ENCODE peak calls at places on chromosome 12, in eight cellular contexts. H is GM23248; O is stomach; Z is naive thymus-derived CD4-positive, alpha-beta T cell; B is IMR-90; N is fibroblast of lung; V is psoas muscle; C is GM12878. D is an unnamed sample.

GRCh38 chr12:59637657-59638150 is 41.9 kb downstream of the SLC16A7 start:
- DNase-seq in C (no peak), B (peak; percentile 0), Z (no peak), H (no peak), V (no peak), O (no peak), N (no peak), D (no peak)

GRCh38 chr12:88544991-88545684 is 35.1 kb downstream of the KITLG start:
- DNase-seq in B (peak; percentile 67), N (no peak), C (no peak), O (no peak), H (no peak), Z (no peak), V (no peak), D (no peak)

GRCh38 chr12:90058721-90059120 is 350.1 kb upstream of the ATP2B1 start:
- DNase-seq in N (peak; percentile 89), H (peak; percentile 88), O (no peak), B (peak; percentile 93), V (no peak), C (no peak), Z (no peak), D (no peak)

GRCh38 chr12:11967356-11968040 is 103.2 kb upstream of the BCL2L14 start:
- DNase-seq in N (peak; percentile 58), B (no peak), C (no peak), H (no peak), O (no peak), V (no peak), Z (no peak), D (no peak)

GRCh38 chr12:46948936-46949555 is 123.2 kb upstream of the SLC38A4 start:
- DNase-seq in V (no peak), C (no peak), H (peak; percentile 16), B (no peak), O (no peak), Z (no peak), N (no peak), D (no peak)

GRCh38 chr12:111692575-111693210 is 6.8 kb downstream of the ACAD10 start:
- DNase-seq in H (peak; percentile 66), O (no peak), V (no peak), B (peak; percentile 15), N (no peak), C (no peak), Z (no peak), D (no peak)

GRCh38 chr12:113364698-113365097 is 6.3 kb downstream of the PLBD2 start:
- DNase-seq in H (no peak), Z (no peak), V (no peak), C (no peak), B (no peak), O (no peak), N (no peak), D (no peak)

GRCh38 chr12:20058068-20058467 is 310.3 kb upstream of the PDE3A start:
- DNase-seq in H (no peak), N (no peak), Z (no peak), C (no peak), O (no peak), V (no peak), B (no peak), D (no peak)

GRCh38 chr12:109302358-109302757 is 6.7 kb downstream of the FOXN4 start:
- DNase-seq in H (no peak), Z (no peak), V (no peak), B (no peak), C (no peak), O (no peak), N (no peak), D (no peak)

GRCh38 chr12:38983117-38983571 is 77.8 kb upstream of the CPNE8 start:
- DNase-seq in Z (no peak), C (no peak), B (no peak), V (no peak), O (no peak), N (no peak), H (no peak), D (no peak)

GRCh38 chr12:26749781-26750180 is 83.2 kb downstream of the ITPR2 start:
- DNase-seq in C (no peak), O (no peak), N (no peak), V (no peak), H (no peak), Z (no peak), B (no peak), D (no peak)

GRCh38 chr12:13041224-13041623 is 3.0 kb upstream of the FAM234B start:
- DNase-seq in B (no peak), C (no peak), Z (no peak), H (no peak), N (no peak), O (no peak), V (no peak), D (no peak)

GRCh38 chr12:116937640-116938039 is 26.9 kb downstream of the FBXW8 start:
- DNase-seq in C (no peak), V (no peak), Z (no peak), B (no peak), H (no peak), O (no peak), N (no peak), D (no peak)

GRCh38 chr12:53103860-53104305 is 597 bp downstream of the SOAT2 start:
- DNase-seq in C (peak; percentile 44), H (no peak), O (no peak), N (no peak), Z (no peak), V (no peak), B (no peak), D (peak; percentile 58)

GRCh38 chr12:96501139-96501741 is 11.9 kb downstream of the CFAP54 start:
- DNase-seq in B (peak; percentile 61), Z (no peak), N (peak; percentile 77), V (peak; percentile 46), H (peak; percentile 78), C (peak; percentile 69), O (peak; percentile 46), D (no peak)

GRCh38 chr12:54217774-54218221 is 29.0 kb upstream of the SMUG1 start:
- DNase-seq in O (peak; percentile 32), Z (no peak), N (no peak), V (no peak), H (peak; percentile 50), C (no peak), B (no peak), D (peak; percentile 78)

GRCh38 chr12:87779016-87779415 is 250.2 kb downstream of the C12orf50 start:
- DNase-seq in Z (no peak), O (no peak), N (peak; percentile 69), B (peak; percentile 71), C (no peak), V (no peak), H (no peak), D (no peak)

GRCh38 chr12:57237952-57238853 is 8.7 kb downstream of the SHMT2 start:
- DNase-seq in O (no peak), N (no peak), Z (no peak), C (no peak), H (peak; percentile 58), B (no peak), V (peak; percentile 68), D (peak; percentile 70)

GRCh38 chr12:129719426-129719825 is 184.4 kb downstream of the TMEM132D start:
- DNase-seq in O (no peak), V (no peak), H (no peak), B (no peak), Z (no peak), C (no peak), N (peak; percentile 54), D (no peak)

GRCh38 chr12:110704750-110705149 is 15.8 kb upstream of the HVCN1 start:
- DNase-seq in B (no peak), N (no peak), H (no peak), Z (no peak), V (no peak), O (peak; percentile 41), C (no peak), D (no peak)

GRCh38 chr12:109864916-109865315 is 15.4 kb downstream of the GLTP start:
- DNase-seq in Z (no peak), H (no peak), O (no peak), V (no peak), N (no peak), B (no peak), C (no peak), D (no peak)

GRCh38 chr12:86713121-86713520 is 456.9 kb upstream of the MGAT4C start:
- DNase-seq in O (no peak), V (no peak), H (no peak), N (no peak), Z (no peak), C (no peak), B (no peak), D (no peak)

GRCh38 chr12:34209259-34209835 is 187.1 kb downstream of the ALG10 start:
- DNase-seq in V (no peak), Z (no peak), B (no peak), C (no peak), H (no peak), O (no peak), N (no peak), D (no peak)
- H3K9me3 ChIP-seq in V (no peaks in the 10 kb centered on the region), Z (no peaks in the 10 kb centered on the region), B (peaks cover 57% of the 10 kb centered on the region), C (no peaks in the 10 kb centered on the region), H (no peaks in the 10 kb centered on the region), O (no peaks in the 10 kb centered on the region), N (no peaks in the 10 kb centered on the region), D (no peaks in the 10 kb centered on the region)

DNA sequence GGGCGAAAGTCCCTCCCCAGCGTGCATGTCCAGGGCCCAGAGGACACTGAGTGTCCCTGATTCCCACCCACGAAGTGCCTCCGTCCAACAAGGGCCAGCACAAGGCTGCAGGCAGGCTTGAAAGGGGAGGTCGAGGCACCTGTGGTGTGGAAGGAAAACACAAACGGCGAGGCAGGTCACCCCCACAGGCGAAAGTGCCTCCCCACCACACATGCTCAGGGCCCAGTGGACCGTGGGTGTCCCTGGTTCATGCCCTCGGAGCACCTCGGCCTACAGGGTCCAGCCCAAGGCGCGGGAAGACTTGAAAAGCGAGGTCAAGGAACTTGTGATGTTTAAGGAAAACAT is 370.4 kb downstream of the ALG10 start:
- DNase-seq in V (no peak), H (no peak), B (no peak), N (no peak), O (peak; percentile 22), C (no peak), Z (no peak), D (peak; percentile 42)
- H3K9me3 ChIP-seq in V (no peaks in the 10 kb centered on the region), H (no peaks in the 10 kb centered on the region), B (peaks cover 57% of the 10 kb centered on the region), N (no peaks in the 10 kb centered on the region), O (peaks cover 4% of the 10 kb centered on the region), C (peaks cover 2% of the 10 kb centered on the region), Z (no peaks in the 10 kb centered on the region), D (peaks cover 42% of the 10 kb centered on the region)

DNA sequence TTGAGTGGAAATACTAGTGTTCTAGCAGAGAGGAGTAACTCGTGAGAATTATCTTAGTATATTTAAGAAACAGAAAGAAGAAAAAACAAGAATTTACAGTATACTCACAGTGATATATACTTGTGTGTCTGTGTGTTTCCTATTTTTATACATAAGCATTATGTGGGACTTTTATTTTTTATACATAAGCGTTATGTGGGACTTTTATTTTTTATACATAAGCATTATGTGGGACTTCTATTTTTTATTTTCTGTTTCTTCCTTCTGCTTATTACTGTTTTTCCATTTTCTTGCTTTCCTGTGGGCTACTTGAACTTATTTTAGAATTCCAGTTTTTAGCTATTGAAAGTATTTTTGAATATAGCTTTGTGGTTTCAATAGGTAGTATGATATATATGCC is 6.9 kb upstream of the ZNF140 start:
- DNase-seq in C (no peak), N (no peak), H (no peak), O (no peak), B (no peak), V (no peak), Z (no peak), D (no peak)
- H3K9me3 ChIP-seq in C (peaks cover 11% of the 10 kb centered on the region), N (no peaks in the 10 kb centered on the region), H (peaks cover 9% of the 10 kb centered on the region), O (peaks cover 56% of the 10 kb centered on the region), B (peaks cover 38% of the 10 kb centered on the region), V (peaks cover 87% of the 10 kb centered on the region), Z (peaks cover 15% of the 10 kb centered on the region), D (peaks cover 61% of the 10 kb centered on the region)

DNA sequence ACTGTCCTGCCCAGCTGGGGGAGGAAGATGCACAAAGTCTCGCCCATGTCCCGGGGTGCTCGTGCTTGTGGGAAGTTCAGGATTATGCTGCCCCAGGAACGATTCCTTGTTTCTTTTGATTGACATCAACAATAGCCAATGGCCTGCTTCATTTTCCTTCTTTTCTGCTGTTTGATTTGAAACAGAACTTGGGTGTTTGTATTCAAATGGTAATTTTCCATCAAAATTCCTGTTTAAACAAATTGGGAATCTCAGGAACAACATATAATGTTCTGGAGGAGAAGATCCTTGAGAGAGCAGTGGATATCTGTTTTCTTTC is 97.4 kb downstream of the ADGRD1 start:
- DNase-seq in H (no peak), V (no peak), N (no peak), C (no peak), B (no peak), Z (no peak), O (no peak), D (no peak)
- H3K9me3 ChIP-seq in H (no peaks in the 10 kb centered on the region), V (no peaks in the 10 kb centered on the region), N (no peaks in the 10 kb centered on the region), C (no peaks in the 10 kb centered on the region), B (peaks cover 41% of the 10 kb centered on the region), Z (no peaks in the 10 kb centered on the region), O (no peaks in the 10 kb centered on the region), D (no peaks in the 10 kb centered on the region)

D was measured in suprapubic skin.